ENCODE peak calls at places on chromosomes 13 and 19, in six cellular contexts. Q is omental fat pad, P is CD14-positive monocyte, Y is WTC11, K is glutamatergic neuron, H is activated B cell treated with CpG ODN at 0.5 μM for 24 hours. F is an unnamed sample.

GRCh38 chr19:34228347-34228746 is 26.0 kb upstream of the GARRE1 start:
- DNase-seq in Q (no peak), P (no peak), Y (no peak), K (no peak), H (no peak), F (no peak)

GRCh38 chr13:34246511-34246910 is 428.6 kb downstream of the RFC3 start:
- DNase-seq in Q (no peak), P (no peak), Y (no peak), K (no peak), H (no peak), F (no peak)

GRCh38 chr13:89755729-89756492 is 1591.6 kb upstream of the MIR17HG start:
- DNase-seq in Q (no peak), P (no peak), Y (no peak), K (no peak), H (no peak), F (no peak)

GRCh38 chr13:43331676-43332075 is 308.3 kb downstream of the DNAJC15 start:
- DNase-seq in Q (no peak), P (no peak), Y (no peak), K (no peak), H (no peak), F (no peak)

GRCh38 chr13:99434258-99434788 is 66.9 kb upstream of the TM9SF2 start:
- DNase-seq in Q (no peak), P (no peak), Y (peak; percentile 53), K (no peak), H (no peak), F (no peak)

GRCh38 chr19:30664358-30665058 is 292.3 kb downstream of the ZNF536 start:
- DNase-seq in Q (no peak), P (peak; percentile 13), Y (peak; percentile 35), K (no peak), H (no peak), F (no peak)

GRCh38 chr19:289651-290538 is 1.3 kb downstream of the PLPP2 start:
- DNase-seq in Q (no peak), P (no peak), Y (peak; percentile 70), K (no peak), H (no peak), F (no peak)

GRCh38 chr13:91347996-91348905 is 764 bp downstream of the MIR17HG start:
- DNase-seq in Q (peak; percentile 25), P (peak; percentile 59), Y (peak; percentile 19), K (peak; percentile 61), H (peak; percentile 74), F (peak; percentile 30)

GRCh38 chr19:20259615-20260014 is 92.6 kb downstream of the ZNF486 start:
- DNase-seq in Q (no peak), P (no peak), Y (no peak), K (no peak), H (no peak), F (no peak)

GRCh38 chr19:44820648-44821609 is 12.0 kb downstream of the BCAM start:
- DNase-seq in Q (no peak), P (no peak), Y (no peak), K (no peak), H (no peak), F (no peak)

GRCh38 chr19:1474011-1474764 is 4.8 kb downstream of the C19orf25 start:
- DNase-seq in Q (no peak), P (no peak), Y (peak; percentile 11), K (no peak), H (no peak), F (no peak)

GRCh38 chr13:30091691-30092090 is 215.7 kb downstream of the KATNAL1 start:
- DNase-seq in Q (no peak), P (no peak), Y (no peak), K (no peak), H (no peak), F (no peak)

GRCh38 chr13:98223741-98224140 is 46.7 kb upstream of the RNF113B start:
- DNase-seq in Q (no peak), P (no peak), Y (no peak), K (no peak), H (no peak), F (no peak)

GRCh38 chr13:73273737-73274136 is 214.9 kb downstream of the KLF5 start:
- DNase-seq in Q (no peak), P (no peak), Y (no peak), K (no peak), H (no peak), F (no peak)

GRCh38 chr13:21638319-21639282 is 32.3 kb upstream of the FGF9 start:
- DNase-seq in Q (no peak), P (no peak), Y (no peak), K (no peak), H (no peak), F (peak; percentile 43)

GRCh38 chr19:6890938-6891337 is 3.6 kb downstream of the ADGRE1 start:
- DNase-seq in Q (no peak), P (no peak), Y (no peak), K (no peak), H (no peak), F (no peak)

GRCh38 chr13:110433014-110433413 is 125.9 kb downstream of the COL4A2 start:
- DNase-seq in Q (no peak), P (no peak), Y (no peak), K (no peak), H (no peak), F (no peak)

GRCh38 chr19:8028951-8029491 is 23.5 kb upstream of the CCL25 start:
- DNase-seq in Q (no peak), P (no peak), Y (peak; percentile 63), K (peak; percentile 44), H (no peak), F (peak; percentile 33)

GRCh38 chr19:32097620-32098019 is 247.8 kb upstream of the ZNF507 start:
- DNase-seq in Q (no peak), P (no peak), Y (no peak), K (no peak), H (no peak), F (no peak)

GRCh38 chr13:83995930-83996329 is 113.7 kb upstream of the SLITRK1 start:
- DNase-seq in Q (no peak), P (no peak), Y (no peak), K (no peak), H (no peak), F (no peak)

GRCh38 chr19:540867-541637 is 2.8 kb upstream of the GZMM start:
- DNase-seq in Q (no peak), P (no peak), Y (no peak), K (no peak), H (no peak), F (no peak)

DNA sequence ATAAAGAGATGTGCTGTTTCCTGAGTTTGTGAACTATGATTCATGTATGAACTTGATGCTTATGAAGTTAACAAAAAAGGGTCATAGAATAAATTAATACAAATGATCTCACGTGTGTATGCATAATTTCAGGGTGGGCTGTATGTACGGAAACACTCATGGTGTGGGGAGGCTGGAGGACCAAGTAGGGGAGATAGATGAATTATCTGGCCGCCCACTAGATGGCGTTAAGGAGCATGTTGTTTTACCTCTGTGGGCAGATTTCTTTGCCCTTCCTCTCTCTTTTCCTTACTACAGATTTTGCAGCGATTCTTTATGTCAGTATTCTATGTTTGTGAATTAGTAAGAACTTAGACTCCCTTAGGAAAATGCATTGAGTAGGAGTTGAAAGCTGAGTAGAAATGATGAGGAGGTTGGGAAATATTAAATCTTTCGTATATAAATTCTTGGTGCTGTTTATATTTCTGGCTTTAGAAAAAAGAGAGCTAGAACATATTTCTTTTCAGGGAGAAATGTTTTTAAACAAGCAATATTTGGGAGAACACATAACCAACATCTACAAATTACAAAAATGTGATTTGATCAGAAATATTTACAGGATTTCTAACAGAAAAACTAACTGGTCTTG is 47.4 kb upstream of the TMTC4 start:
- DNase-seq in Q (peak; percentile 46), P (no peak), Y (peak; percentile 76), K (peak; percentile 73), H (no peak), F (peak; percentile 71)
- TF ChIP-seq CTCF in Q (no peak), P (peak; percentile 88), Y (peak; percentile 60), K (peak; percentile 75), H (peak; percentile 42), F (peak; percentile 87)

DNA sequence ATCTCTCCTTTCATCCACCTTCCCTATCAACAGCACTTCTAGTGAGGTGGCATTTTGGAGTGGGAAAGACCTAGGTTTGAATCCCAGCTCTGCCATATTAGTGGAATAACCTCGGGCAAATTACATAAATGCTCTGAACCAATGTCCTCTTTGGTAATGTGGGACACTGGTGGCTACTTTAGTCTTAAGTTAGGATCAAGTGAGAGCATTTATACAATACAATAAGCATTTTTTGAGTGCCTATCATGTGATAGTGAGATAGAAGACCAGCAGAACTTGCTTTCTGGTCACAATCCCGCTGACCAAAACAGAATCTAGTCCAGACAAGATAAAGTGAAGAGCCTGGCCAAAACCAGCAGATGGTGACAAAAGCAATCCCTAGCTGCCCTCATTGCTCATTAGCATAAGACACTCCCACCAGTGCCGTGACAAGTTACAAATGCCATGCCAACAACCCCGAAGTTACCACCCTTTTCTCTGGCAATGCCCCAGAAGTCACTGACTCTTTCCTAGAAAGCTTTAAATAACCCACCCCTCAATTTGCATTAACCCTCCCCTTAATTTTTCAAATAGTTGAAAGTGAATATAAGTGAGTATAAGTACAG is 28.8 kb upstream of the KPNA3 start:
- DNase-seq in Q (no peak), P (no peak), Y (no peak), K (no peak), H (no peak), F (no peak)
- TF ChIP-seq CTCF in Q (no peak), P (no peak), Y (no peak), K (no peak), H (no peak), F (no peak)

GRCh38 chr13:85525411-85525810 is 273.8 kb downstream of the SLITRK6 start:
- DNase-seq in Q (no peak), P (no peak), Y (no peak), K (no peak), H (no peak), F (no peak)
- TF ChIP-seq CTCF in Q (no peak), P (no peak), Y (no peak), K (no peak), H (no peak), F (no peak)

GRCh38 chr13:88196106-88196505 is 524.9 kb downstream of the SLITRK5 start:
- DNase-seq in Q (no peak), P (no peak), Y (no peak), K (no peak), H (no peak), F (no peak)
- TF ChIP-seq CTCF in Q (no peak), P (no peak), Y (no peak), K (no peak), H (no peak), F (no peak)

GRCh38 chr13:40770934-40771618 is at the start of gene MRPS31:
- DNase-seq in Q (peak; percentile 80), P (peak; percentile 98), Y (peak; percentile 97), K (peak; percentile 97), H (peak; percentile 94), F (peak; percentile 95)
- TF ChIP-seq CTCF in Q (no peak), P (no peak), Y (no peak), K (no peak), H (no peak), F (no peak)

DNA sequence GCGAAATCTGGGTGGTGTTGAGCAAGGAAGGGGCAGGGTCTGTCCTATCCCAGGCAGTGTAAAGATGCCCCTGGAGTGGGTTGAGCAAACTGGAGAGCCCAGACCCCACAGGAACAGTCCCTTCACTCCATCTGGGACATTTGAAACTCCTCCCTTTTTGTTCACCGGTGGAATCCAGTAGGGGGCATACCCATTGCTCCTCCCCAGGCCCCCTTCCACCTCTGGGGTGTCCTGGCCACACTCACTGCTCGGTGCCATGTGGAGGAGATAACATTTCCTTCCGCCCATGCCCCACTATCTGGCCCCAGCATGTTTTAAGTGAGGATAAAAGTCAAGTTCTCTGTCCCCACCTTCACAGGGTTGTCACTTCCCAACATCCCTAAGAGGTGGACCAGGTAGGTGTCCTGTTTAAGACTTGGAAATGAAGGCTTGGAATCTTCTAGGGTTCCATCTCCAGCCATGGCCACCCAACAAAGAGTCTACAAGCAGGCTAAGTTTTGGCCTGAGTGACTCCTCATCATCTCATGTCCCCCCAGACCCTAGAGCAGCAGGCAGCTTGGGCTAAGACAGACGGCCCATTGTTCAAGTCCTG is 9.2 kb downstream of the ZNF526 start:
- DNase-seq in Q (no peak), P (no peak), Y (no peak), K (no peak), H (no peak), F (no peak)
- TF ChIP-seq CTCF in Q (no peak), P (no peak), Y (no peak), K (no peak), H (no peak), F (no peak)

F was measured in neural crest cell.